ENCODE peak calls at places on chromosomes 4 and X, in eight cellular contexts. I is ascending aorta, M is suprapubic skin, F is tibial artery, G is GM13976, E is endothelial cell, W is mesothelial cell of epicardium, D is endodermal cell. T is an unnamed sample.
A peak's percentile ranks its signal among the peaks of the same experiment; 100 is the strongest.

GRCh38 chr4:2047031-2047660 is 12.0 kb upstream of the NAT8L start:
- DNase-seq in I (peak; percentile 50), M (no peak), F (no peak), G (peak; percentile 15), E (no peak), W (no peak), D (no peak), T (no peak)

GRCh38 chrX:15321447-15321846 is 6.0 kb upstream of the ASB11 start:
- DNase-seq in I (no peak), M (no peak), F (no peak), G (no peak), E (no peak), W (no peak), D (no peak), T (no peak)

GRCh38 chrX:78019586-78020483 is 50.4 kb upstream of the PGAM4 start:
- DNase-seq in I (no peak), M (no peak), F (no peak), G (no peak), E (no peak), W (no peak), D (no peak), T (no peak)

GRCh38 chr4:102227388-102227787 is 117.9 kb downstream of the SLC39A8 start:
- DNase-seq in I (no peak), M (no peak), F (no peak), G (no peak), E (no peak), W (no peak), D (no peak), T (no peak)

GRCh38 chrX:153848325-153848724 is 18.0 kb upstream of the PDZD4 start:
- DNase-seq in I (no peak), M (no peak), F (no peak), G (no peak), E (no peak), W (no peak), D (peak; percentile 70), T (no peak)

GRCh38 chr4:172979332-172979731 is 189.3 kb upstream of the GALNT7 start:
- DNase-seq in I (no peak), M (no peak), F (no peak), G (no peak), E (no peak), W (no peak), D (no peak), T (no peak)

GRCh38 chr4:122203407-122203806 is 51.3 kb downstream of the BLTP1 start:
- DNase-seq in I (no peak), M (no peak), F (no peak), G (no peak), E (no peak), W (no peak), D (no peak), T (no peak)

GRCh38 chr4:86935833-86936721 is 1.3 kb downstream of the AFF1 start:
- DNase-seq in I (peak; percentile 88), M (peak; percentile 84), F (peak; percentile 84), G (peak; percentile 71), E (peak; percentile 38), W (no peak), D (peak; percentile 91), T (no peak)

GRCh38 chrX:15143825-15144121 is 126.1 kb downstream of the ASB9 start:
- DNase-seq in I (no peak), M (no peak), F (no peak), G (no peak), E (no peak), W (no peak), D (no peak), T (no peak)

GRCh38 chr4:82017680-82018079 is 356.1 kb downstream of the HNRNPD start:
- DNase-seq in I (no peak), M (no peak), F (no peak), G (peak; percentile 36), E (peak; percentile 21), W (no peak), D (peak; percentile 48), T (no peak)

GRCh38 chr4:135434936-135435335 is 1233.3 kb upstream of the PABPC4L start:
- DNase-seq in I (no peak), M (no peak), F (no peak), G (no peak), E (no peak), W (no peak), D (no peak), T (no peak)

GRCh38 chr4:8422327-8422726 is 18.2 kb downstream of the ACOX3 start:
- DNase-seq in I (no peak), M (no peak), F (no peak), G (no peak), E (no peak), W (no peak), D (no peak), T (no peak)

GRCh38 chr4:6703786-6704185 is 5.9 kb downstream of the MRFAP1L1 start:
- DNase-seq in I (no peak), M (no peak), F (no peak), G (no peak), E (no peak), W (no peak), D (no peak), T (no peak)

GRCh38 chr4:95363966-95364365 is 184.8 kb downstream of the UNC5C start:
- DNase-seq in I (no peak), M (no peak), F (no peak), G (no peak), E (no peak), W (no peak), D (no peak), T (no peak)

GRCh38 chr4:6851431-6851830 is 58.2 kb upstream of the TBC1D14 start:
- DNase-seq in I (no peak), M (no peak), F (no peak), G (no peak), E (no peak), W (no peak), D (no peak), T (no peak)

GRCh38 chrX:133414399-133415275 is 652 bp downstream of the GPC4 start:
- DNase-seq in I (no peak), M (no peak), F (peak; percentile 66), G (peak; percentile 20), E (peak; percentile 21), W (peak; percentile 66), D (peak; percentile 52), T (no peak)

GRCh38 chr4:152896819-152897218 is 39.3 kb upstream of the FHDC1 start:
- DNase-seq in I (no peak), M (no peak), F (no peak), G (no peak), E (no peak), W (no peak), D (no peak), T (peak; percentile 18)

GRCh38 chrX:138759217-138759943 is 47.9 kb upstream of the FGF13 start:
- DNase-seq in I (no peak), M (no peak), F (no peak), G (no peak), E (no peak), W (no peak), D (no peak), T (no peak)

GRCh38 chrX:138761380-138761779 is 49.9 kb upstream of the FGF13 start:
- DNase-seq in I (no peak), M (no peak), F (no peak), G (no peak), E (no peak), W (no peak), D (no peak), T (no peak)

GRCh38 chrX:138754861-138755260 is 43.3 kb upstream of the FGF13 start:
- DNase-seq in I (no peak), M (no peak), F (no peak), G (no peak), E (no peak), W (no peak), D (no peak), T (no peak)

DNA sequence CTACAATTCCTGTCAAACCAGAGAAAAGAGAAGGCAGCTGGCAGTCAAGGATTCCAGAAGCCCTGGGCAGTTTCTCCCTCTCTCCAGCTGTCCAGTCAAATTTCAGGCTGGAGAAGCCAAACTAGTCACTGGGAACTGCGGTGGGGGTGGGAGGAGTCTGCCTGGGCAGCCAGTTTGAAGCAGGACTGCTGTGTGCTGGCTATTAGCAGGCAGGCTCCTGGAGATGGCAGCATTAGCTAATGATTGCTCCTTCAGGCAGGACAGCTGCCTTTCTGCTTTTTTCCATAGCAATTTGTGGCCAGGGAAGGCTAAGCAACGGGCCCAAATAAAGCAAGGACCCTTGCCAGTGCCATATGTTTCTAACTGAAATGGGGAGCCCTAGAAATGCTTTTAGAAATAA is 44.7 kb upstream of the FGF13 start:
- DNase-seq in I (no peak), M (no peak), F (peak; percentile 58), G (no peak), E (peak; percentile 36), W (peak; percentile 42), D (peak; percentile 85), T (no peak)
- TF ChIP-seq CTCF in I (no peak), M (no peak), F (peak; percentile 8), G (no peak), E (no peak), W (no peak), D (peak; percentile 78), T (peak; percentile 39)

DNA sequence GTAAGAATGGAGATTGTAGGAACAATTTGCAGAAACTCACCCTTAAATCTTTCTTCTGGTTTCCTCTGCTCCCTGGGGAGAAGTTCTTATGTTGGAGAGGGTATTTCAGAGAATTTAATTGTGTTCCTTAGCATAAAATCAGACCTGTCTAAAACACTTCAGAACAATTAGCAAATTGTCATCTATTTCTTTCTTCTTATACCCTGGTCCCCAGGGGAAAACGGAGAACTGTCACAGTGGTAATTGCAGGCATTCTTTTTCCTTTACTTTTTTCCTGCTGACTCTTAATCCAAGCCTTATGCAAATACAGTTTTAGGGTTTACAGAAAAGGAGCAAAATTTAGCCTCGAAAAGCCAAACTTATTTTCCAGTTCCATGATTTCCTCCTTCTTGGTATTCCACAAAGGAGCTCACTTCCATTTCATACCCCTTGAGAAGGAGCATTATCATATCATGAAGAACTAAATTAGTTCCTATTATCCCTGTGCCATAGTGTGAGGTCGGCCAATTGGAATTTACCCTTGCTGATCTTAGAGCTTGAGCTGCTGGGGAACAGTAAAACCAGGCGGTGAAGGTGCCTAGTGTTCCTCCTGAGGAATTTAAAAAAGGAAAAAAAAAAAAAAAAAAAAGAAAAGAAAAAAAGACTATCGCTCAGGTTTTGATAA is 173.8 kb downstream of the IL15 start:
- DNase-seq in I (no peak), M (no peak), F (no peak), G (no peak), E (no peak), W (no peak), D (peak; percentile 61), T (no peak)
- TF ChIP-seq CTCF in I (no peak), M (no peak), F (no peak), G (no peak), E (no peak), W (no peak), D (no peak), T (no peak)

GRCh38 chrX:103157511-103158316 is 57.2 kb upstream of the BEX4 start:
- DNase-seq in I (no peak), M (no peak), F (no peak), G (peak; percentile 43), E (peak; percentile 13), W (no peak), D (peak; percentile 62), T (no peak)
- TF ChIP-seq CTCF in I (no peak), M (peak; percentile 27), F (peak; percentile 56), G (peak; percentile 49), E (peak; percentile 70), W (no peak), D (peak; percentile 85), T (peak; percentile 70)

DNA sequence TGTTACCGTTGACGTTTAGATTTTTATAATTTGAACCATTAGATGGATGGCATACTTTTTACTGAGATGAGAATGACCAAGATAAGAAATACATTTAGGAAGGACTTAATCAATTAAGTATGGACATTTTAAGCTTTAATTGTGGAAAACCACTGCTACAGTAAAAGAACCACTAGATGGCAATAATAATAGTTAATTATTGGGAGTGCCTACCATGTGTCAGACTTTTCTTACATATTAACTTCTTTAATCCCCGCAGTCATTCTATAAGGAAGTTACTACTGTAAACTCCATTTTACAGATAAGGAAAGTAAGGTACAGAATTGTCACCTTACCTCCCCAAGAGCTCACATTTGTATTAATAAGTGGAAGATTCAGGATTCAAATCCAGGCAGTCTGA is 48.5 kb upstream of the MYOZ2 start:
- DNase-seq in I (no peak), M (no peak), F (no peak), G (no peak), E (no peak), W (no peak), D (no peak), T (no peak)
- TF ChIP-seq CTCF in I (no peak), M (peak; percentile 11), F (no peak), G (no peak), E (no peak), W (no peak), D (no peak), T (peak; percentile 34)